ENCODE peak calls at places on chromosome 4, in five cellular contexts. X is astrocyte, G is psoas muscle, U is left lung, F is pancreas. T is an unnamed sample.

GRCh38 chr4:128709268-128709667 is 100.2 kb upstream of the JADE1 start:
- DNase-seq in X (no peak), F (no peak), G (no peak), U (no peak), T (no peak)

GRCh38 chr4:91064157-91064853 is 937.1 kb downstream of the CCSER1 start:
- DNase-seq in F (no peak), U (no peak), X (peak), G (no peak), T (no peak)

GRCh38 chr4:145879598-145879997 is 59.0 kb downstream of the ZNF827 start:
- DNase-seq in G (no peak), F (no peak), U (no peak), X (no peak), T (peak)

GRCh38 chr4:4426511-4427477 is 39.9 kb downstream of the NSG1 start:
- DNase-seq in U (no peak), F (no peak), X (no peak), G (no peak), T (no peak)

GRCh38 chr4:37827030-37827705 is 682 bp downstream of the PGM2 start:
- DNase-seq in X (peak), F (no peak), U (no peak), G (no peak), T (peak)

GRCh38 chr4:152255437-152255836 is 280.5 kb downstream of the FBXW7 start:
- DNase-seq in X (peak), F (no peak), G (no peak), U (no peak), T (no peak)

GRCh38 chr4:125368161-125368560 is 53.4 kb downstream of the FAT4 start:
- DNase-seq in G (no peak), U (no peak), X (peak), F (no peak), T (peak)

GRCh38 chr4:129998436-129999150 is 902.6 kb downstream of the C4orf33 start:
- DNase-seq in U (no peak), F (no peak), G (no peak), X (no peak), T (no peak)

GRCh38 chr4:26858947-26859401 is 1.7 kb upstream of the STIM2 start:
- DNase-seq in G (no peak), F (no peak), X (no peak), U (no peak), T (no peak)

GRCh38 chr4:26859762-26860156 is 882 bp upstream of the STIM2 start:
- DNase-seq in X (no peak), F (no peak), U (no peak), G (no peak), T (no peak)

GRCh38 chr4:26858035-26858918 is 2.4 kb upstream of the STIM2 start:
- DNase-seq in G (no peak), X (no peak), F (no peak), U (no peak), T (no peak)

GRCh38 chr4:26856906-26857277 is 3.7 kb upstream of the STIM2 start:
- DNase-seq in G (no peak), F (no peak), U (no peak), X (no peak), T (no peak)

GRCh38 chr4:26857278-26858034 is 3.2 kb upstream of the STIM2 start:
- DNase-seq in X (peak), U (peak), G (peak), F (peak), T (peak)
- TF ChIP-seq CTCF in X (no peak), U (peak), G (no peak), F (no peak), T (peak)

DNA sequence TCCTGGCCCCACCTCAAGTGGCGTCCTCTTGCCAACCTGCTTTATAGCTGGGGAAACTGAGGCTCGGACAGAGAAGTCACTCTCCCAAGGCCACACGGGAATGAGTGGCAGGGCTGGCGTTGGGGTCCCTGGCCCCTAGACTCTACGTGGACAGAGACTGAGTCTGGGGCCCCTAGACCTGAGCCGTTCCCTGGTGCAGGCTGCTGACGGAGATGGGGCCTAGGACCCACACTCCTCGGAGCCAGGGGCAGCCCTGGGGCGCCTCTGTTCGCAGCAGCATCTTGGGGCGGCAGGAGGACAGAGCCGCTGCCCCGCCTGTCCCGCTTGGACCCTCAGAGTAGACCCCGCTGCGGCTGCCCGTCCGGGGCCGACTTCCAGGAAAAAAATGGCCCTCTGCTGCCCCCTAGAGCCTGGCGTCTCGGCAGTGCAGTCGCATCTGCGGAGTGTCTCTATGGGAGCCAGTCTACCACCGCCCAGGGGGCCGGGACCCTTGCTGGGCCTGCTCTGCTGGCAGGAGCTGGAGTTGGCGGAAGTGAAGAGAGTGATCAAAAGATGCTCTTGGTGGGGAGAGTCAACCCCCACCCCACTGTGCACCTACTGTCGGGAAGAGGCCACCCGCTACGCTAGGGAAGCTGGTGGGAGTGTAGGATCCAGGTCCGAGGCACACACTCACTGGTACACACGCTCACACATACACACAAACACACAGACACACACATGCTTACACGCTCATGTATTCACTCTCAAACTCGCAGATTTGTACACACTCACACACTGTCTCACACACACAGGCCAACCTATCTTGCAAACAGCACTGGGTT is 220.1 kb downstream of the AFAP1 start:
- DNase-seq in U (peak), G (peak), F (no peak), X (no peak), T (no peak)
- TF ChIP-seq CTCF in U (peak), G (peak), F (peak), X (peak), T (peak)

GRCh38 chr4:13542577-13543042 is 1.7 kb downstream of the NKX3-2 start:
- DNase-seq in F (no peak), G (no peak), X (no peak), U (peak), T (no peak)

GRCh38 chr4:13543091-13543581 is 1.2 kb downstream of the NKX3-2 start:
- DNase-seq in U (peak), G (no peak), X (no peak), F (no peak), T (no peak)

GRCh38 chr4:13541176-13541604 is 3.1 kb downstream of the NKX3-2 start:
- DNase-seq in G (no peak), F (no peak), X (no peak), U (no peak), T (no peak)

GRCh38 chr4:13540446-13541175 is 3.7 kb downstream of the NKX3-2 start:
- DNase-seq in X (no peak), U (no peak), F (no peak), G (no peak), T (no peak)

DNA sequence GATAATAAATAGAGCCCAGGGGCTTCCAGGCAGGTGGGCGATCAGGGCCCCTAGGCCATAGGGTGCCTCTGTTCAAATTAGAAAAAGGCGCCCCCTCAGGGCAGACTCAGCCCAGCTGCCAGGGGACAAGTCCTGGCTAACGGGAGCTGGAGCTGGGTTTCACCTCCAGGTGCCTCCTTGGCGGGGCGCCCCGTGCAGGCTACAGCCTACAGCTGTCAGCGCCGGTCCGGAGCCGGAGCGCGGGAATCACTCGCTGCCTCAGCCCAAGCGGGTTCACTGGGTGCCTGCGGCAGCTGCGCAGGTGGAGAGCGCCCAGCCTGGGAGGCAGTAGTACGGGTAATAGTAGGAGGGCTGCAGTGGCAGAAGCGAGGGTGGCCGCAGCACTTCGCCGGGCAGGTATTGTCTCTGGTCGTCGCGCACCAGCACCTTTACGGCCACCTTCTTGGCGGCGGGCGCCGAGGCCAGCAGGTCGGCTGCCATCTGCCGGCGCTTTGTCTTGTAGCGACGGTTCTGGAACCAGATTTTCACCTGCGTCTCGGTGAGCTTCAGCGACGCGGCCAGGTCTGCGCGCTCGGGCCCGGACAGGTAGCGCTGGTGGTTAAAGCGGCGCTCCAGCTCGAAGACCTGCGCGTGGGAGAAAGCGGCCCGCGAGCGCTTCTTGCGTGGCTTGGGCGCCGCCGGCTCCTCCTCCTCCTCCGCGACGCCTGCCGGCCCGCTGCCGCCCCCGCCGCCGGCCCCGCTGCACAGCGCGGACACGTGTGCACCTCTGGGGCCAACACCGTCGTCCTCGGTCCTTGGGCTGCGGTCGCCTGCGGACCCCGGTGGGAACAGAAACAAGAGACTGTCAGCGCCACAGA is 2.4 kb downstream of the NKX3-2 start:
- DNase-seq in G (no peak), F (peak), X (no peak), U (peak), T (no peak)
- TF ChIP-seq CTCF in G (peak), F (no peak), X (no peak), U (no peak), T (peak)

GRCh38 chr4:119479835-119480234 is 148.8 kb downstream of the PDE5A start:
- DNase-seq in F (no peak), G (no peak), U (no peak), X (no peak), T (no peak)
- TF ChIP-seq CTCF in F (no peak), G (no peak), U (no peak), X (no peak), T (no peak)

GRCh38 chr4:136829298-136829697 is 703.0 kb downstream of the PCDH18 start:
- DNase-seq in F (no peak), G (no peak), X (no peak), U (no peak), T (no peak)

DNA sequence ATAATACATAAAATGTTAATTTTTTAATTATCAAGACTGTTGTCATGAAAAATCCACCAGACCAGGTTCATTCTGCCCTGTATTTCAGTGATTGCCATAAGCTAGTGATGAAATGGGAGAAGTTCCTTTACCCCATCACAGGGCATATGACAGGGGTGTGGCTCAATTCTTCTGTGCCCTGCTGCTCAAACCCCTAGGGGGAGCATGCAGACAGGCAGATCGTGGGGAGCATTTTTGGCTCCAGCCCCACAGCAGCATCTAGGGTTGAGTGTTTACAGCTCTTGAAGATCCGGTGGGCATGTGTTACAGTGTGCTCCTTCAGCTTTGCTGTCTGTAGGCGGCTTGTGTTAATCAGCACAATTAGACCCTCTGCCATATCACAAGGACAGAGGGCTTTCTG is 700.7 kb downstream of the PCDH18 start:
- DNase-seq in F (no peak), X (no peak), U (no peak), G (no peak), T (no peak)
- TF ChIP-seq CTCF in F (no peak), X (no peak), U (no peak), G (no peak), T (no peak)

GRCh38 chr4:113411496-113411938 is 350.0 kb downstream of the CAMK2D start:
- DNase-seq in X (peak), G (no peak), U (no peak), F (no peak), T (peak)
- TF ChIP-seq CTCF in X (no peak), G (no peak), U (no peak), F (no peak), T (no peak)

GRCh38 chr4:13928214-13928613 is 300.7 kb upstream of the BOD1L1 start:
- DNase-seq in X (no peak), G (no peak), F (no peak), U (no peak), T (no peak)

GRCh38 chr4:13938299-13938698 is 310.8 kb upstream of the BOD1L1 start:
- DNase-seq in U (no peak), X (no peak), F (no peak), G (no peak), T (no peak)

GRCh38 chr4:13930155-13930554 is 302.6 kb upstream of the BOD1L1 start:
- DNase-seq in F (no peak), U (no peak), G (no peak), X (no peak), T (no peak)

DNA sequence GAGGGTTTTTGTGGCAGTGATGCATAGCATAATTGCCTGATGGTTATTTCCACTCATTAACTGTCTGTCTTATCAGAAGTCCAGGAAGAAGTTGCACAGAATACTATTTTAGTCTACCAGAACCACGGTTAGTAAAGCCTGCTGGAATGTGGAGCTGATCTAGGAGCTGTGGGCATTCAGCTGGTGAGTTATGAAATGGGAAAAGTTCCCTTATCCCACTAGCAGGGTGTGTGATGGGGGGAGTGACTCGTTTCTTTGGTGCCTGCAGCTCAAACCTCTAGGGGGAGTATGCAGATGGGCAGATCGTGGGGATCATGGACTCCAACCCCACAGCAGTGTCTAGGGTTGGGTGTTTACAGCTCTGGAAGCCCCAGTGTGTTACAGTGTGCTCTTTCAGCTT is 305.6 kb upstream of the BOD1L1 start:
- DNase-seq in G (no peak), U (no peak), F (no peak), X (peak), T (peak)
- TF ChIP-seq CTCF in G (no peak), U (no peak), F (no peak), X (no peak), T (peak)

GRCh38 chr4:82851902-82852750 is 38.8 kb downstream of the SEC31A start:
- DNase-seq in G (no peak), U (no peak), F (no peak), X (peak), T (peak)
- TF ChIP-seq CTCF in G (peak), U (no peak), F (peak), X (peak), T (peak)

T was measured in HFFc6.